ENCODE peak calls at places on chromosomes 4 and X, in ten cellular contexts. I, O, P, S, W, G, T, Z, F and B are unnamed samples.

GRCh38 chrX:44914532-44915198 is 41.7 kb downstream of the KDM6A start:
- DNase-seq in I (no peak), O (no peak), P (no peak), S (no peak), W (no peak), G (no peak), T (no peak), Z (no peak), F (no peak), B (no peak)

GRCh38 chr4:136740326-136740725 is 792.0 kb downstream of the PCDH18 start:
- DNase-seq in I (no peak), O (no peak), P (no peak), S (no peak), W (no peak), G (no peak), T (no peak), Z (no peak), F (no peak), B (no peak)

GRCh38 chr4:74623041-74623440 is 171.3 kb downstream of the BTC start:
- DNase-seq in I (peak), O (peak), P (no peak), S (peak), W (no peak), G (peak), T (no peak), Z (no peak), F (no peak), B (no peak)

GRCh38 chrX:16476692-16477091 is 173.3 kb upstream of the S100G start:
- DNase-seq in I (no peak), O (no peak), P (no peak), S (no peak), W (no peak), G (no peak), T (no peak), Z (no peak), F (no peak), B (no peak)

GRCh38 chr4:33218238-33218637 is 2498.1 kb downstream of the PCDH7 start:
- DNase-seq in I (no peak), O (no peak), P (no peak), S (no peak), W (no peak), G (no peak), T (no peak), Z (no peak), F (no peak), B (no peak)

GRCh38 chr4:118076958-118077766 is 42.9 kb downstream of the NDST3 start:
- DNase-seq in I (peak), O (no peak), P (no peak), S (no peak), W (peak), G (peak), T (no peak), Z (no peak), F (no peak), B (no peak)

GRCh38 chr4:14581741-14582140 is 420.5 kb upstream of the CPEB2 start:
- DNase-seq in I (no peak), O (no peak), P (no peak), S (no peak), W (no peak), G (no peak), T (no peak), Z (no peak), F (no peak), B (no peak)

GRCh38 chr4:10171055-10171454 is 54.5 kb upstream of the WDR1 start:
- DNase-seq in I (no peak), O (no peak), P (no peak), S (no peak), W (no peak), G (no peak), T (no peak), Z (no peak), F (no peak), B (no peak)